ENCODE peak calls at places on chromosomes 4 and X, in four cellular contexts. One of them, this sample, is unnamed.
A peak's percentile ranks its signal among the peaks of the same experiment; 100 is the strongest.

GRCh38 chrX:45077748-45078424 is 122.8 kb downstream of the DIPK2B start:
- DNase-seq in MCF 10A: no peak
- DNase-seq in body of pancreas: no peak
- DNase-seq in suprapubic skin: no peak
- DNase-seq in this sample: no peak

GRCh38 chr4:17511041-17511949 is 595 bp downstream of the QDPR start:
- DNase-seq in body of pancreas: peak; percentile 55
- DNase-seq in suprapubic skin: peak; percentile 83
- DNase-seq in MCF 10A: peak; percentile 57
- DNase-seq in this sample: peak; percentile 24

GRCh38 chr4:47031011-47031678 is at the start of gene GABRB1:
- DNase-seq in body of pancreas: peak; percentile 71
- DNase-seq in MCF 10A: peak; percentile 17
- DNase-seq in suprapubic skin: no peak
- DNase-seq in this sample: peak; percentile 14

GRCh38 chr4:14990484-14990883 is 11.8 kb upstream of the CPEB2 start:
- DNase-seq in body of pancreas: no peak
- DNase-seq in MCF 10A: no peak
- DNase-seq in suprapubic skin: no peak
- DNase-seq in this sample: no peak

GRCh38 chr4:182806259-182807252 is 110.6 kb downstream of the DCTD start:
- DNase-seq in body of pancreas: peak; percentile 77
- DNase-seq in suprapubic skin: peak; percentile 84
- DNase-seq in MCF 10A: peak; percentile 62
- DNase-seq in this sample: peak; percentile 76

GRCh38 chrX:83845397-83845796 is 15.5 kb upstream of the CYLC1 start:
- DNase-seq in suprapubic skin: no peak
- DNase-seq in body of pancreas: peak; percentile 21
- DNase-seq in MCF 10A: peak; percentile 58
- DNase-seq in this sample: peak; percentile 1

GRCh38 chr4:135605096-135605495 is 1403.5 kb upstream of the PABPC4L start:
- DNase-seq in body of pancreas: no peak
- DNase-seq in MCF 10A: no peak
- DNase-seq in suprapubic skin: no peak
- DNase-seq in this sample: no peak

GRCh38 chrX:103477496-103477895 is 41.8 kb downstream of the RAB40A start:
- DNase-seq in body of pancreas: no peak
- DNase-seq in MCF 10A: no peak
- DNase-seq in suprapubic skin: no peak
- DNase-seq in this sample: no peak

GRCh38 chr4:74692973-74693372 is 101.3 kb downstream of the BTC start:
- DNase-seq in MCF 10A: no peak
- DNase-seq in suprapubic skin: no peak
- DNase-seq in body of pancreas: no peak
- DNase-seq in this sample: no peak

GRCh38 chr4:16196482-16197393 is 29.5 kb downstream of the TAPT1 start:
- DNase-seq in body of pancreas: no peak
- DNase-seq in MCF 10A: peak; percentile 62
- DNase-seq in suprapubic skin: no peak
- DNase-seq in this sample: peak; percentile 29
- TF ChIP-seq CTCF in body of pancreas: no peak
- TF ChIP-seq CTCF in MCF 10A: peak; percentile 19
- TF ChIP-seq CTCF in suprapubic skin: peak; percentile 46
- TF ChIP-seq CTCF in this sample: no peak

GRCh38 chrX:22666441-22666840 is 333.3 kb upstream of the DDX53 start:
- DNase-seq in MCF 10A: peak; percentile 30
- DNase-seq in suprapubic skin: no peak
- DNase-seq in body of pancreas: no peak
- DNase-seq in this sample: no peak
- TF ChIP-seq CTCF in MCF 10A: no peak
- TF ChIP-seq CTCF in suprapubic skin: no peak
- TF ChIP-seq CTCF in body of pancreas: no peak
- TF ChIP-seq CTCF in this sample: no peak

GRCh38 chrX:121000589-121000988 is 15.0 kb upstream of the CT47A1 start:
- DNase-seq in body of pancreas: no peak
- DNase-seq in suprapubic skin: no peak
- DNase-seq in MCF 10A: peak; percentile 71
- DNase-seq in this sample: peak; percentile 20
- TF ChIP-seq CTCF in body of pancreas: no peak
- TF ChIP-seq CTCF in suprapubic skin: no peak
- TF ChIP-seq CTCF in MCF 10A: peak; percentile 42
- TF ChIP-seq CTCF in this sample: no peak

GRCh38 chr4:101086801-101087586 is 260.3 kb downstream of the PPP3CA start:
- DNase-seq in MCF 10A: peak; percentile 18
- DNase-seq in body of pancreas: no peak
- DNase-seq in suprapubic skin: no peak
- DNase-seq in this sample: no peak
- TF ChIP-seq CTCF in MCF 10A: peak; percentile 17
- TF ChIP-seq CTCF in body of pancreas: no peak
- TF ChIP-seq CTCF in suprapubic skin: no peak
- TF ChIP-seq CTCF in this sample: no peak

DNA sequence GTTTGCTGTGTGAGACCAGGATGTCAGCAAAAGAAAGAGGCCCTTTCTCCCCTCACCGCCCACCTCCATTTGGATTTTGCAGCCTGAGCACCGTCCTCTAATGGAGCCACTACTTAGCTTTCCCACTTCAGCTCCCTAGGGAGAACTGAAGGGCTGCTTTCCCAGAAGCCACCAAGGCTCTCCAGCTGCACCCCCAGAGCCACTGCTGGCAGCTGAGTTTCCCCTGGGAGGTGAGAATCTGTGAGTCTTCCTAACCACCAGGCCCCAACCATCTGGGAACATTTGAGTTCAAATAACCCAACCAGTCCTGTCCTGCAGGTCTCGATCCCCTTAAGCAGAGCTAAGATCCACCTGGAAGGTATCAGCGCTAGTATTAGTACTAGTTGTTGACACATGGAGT is 173.1 kb upstream of the USP9X start:
- DNase-seq in body of pancreas: no peak
- DNase-seq in suprapubic skin: no peak
- DNase-seq in MCF 10A: no peak
- DNase-seq in this sample: no peak
- TF ChIP-seq CTCF in body of pancreas: no peak
- TF ChIP-seq CTCF in suprapubic skin: no peak
- TF ChIP-seq CTCF in MCF 10A: no peak
- TF ChIP-seq CTCF in this sample: no peak

GRCh38 chr4:102623622-102624021 is 122.5 kb downstream of the NFKB1 start:
- DNase-seq in suprapubic skin: no peak
- DNase-seq in MCF 10A: peak; percentile 48
- DNase-seq in body of pancreas: no peak
- DNase-seq in this sample: peak; percentile 37
- TF ChIP-seq CTCF in suprapubic skin: no peak
- TF ChIP-seq CTCF in MCF 10A: peak; percentile 12
- TF ChIP-seq CTCF in body of pancreas: no peak
- TF ChIP-seq CTCF in this sample: no peak

DNA sequence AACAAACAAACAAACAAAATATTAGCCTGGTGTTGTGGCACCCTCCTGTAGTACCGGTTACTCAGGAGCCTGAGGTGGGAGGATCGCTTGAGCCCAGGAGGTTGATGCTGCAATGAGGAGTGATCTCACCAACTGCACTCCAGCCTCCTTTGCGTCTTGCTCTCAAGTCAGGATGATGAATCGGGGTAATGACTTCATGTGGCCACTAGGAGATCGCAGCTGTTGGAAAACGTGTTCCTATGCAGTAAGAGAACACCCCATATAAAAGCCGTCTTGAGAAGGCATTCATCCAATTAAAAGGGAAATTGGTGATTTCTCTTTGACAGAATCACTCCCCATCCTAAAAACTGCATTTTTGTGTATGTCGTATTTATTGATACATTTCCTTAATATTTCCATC is 6.9 kb downstream of the CCNB3 start:
- DNase-seq in MCF 10A: peak; percentile 36
- DNase-seq in suprapubic skin: no peak
- DNase-seq in body of pancreas: no peak
- DNase-seq in this sample: no peak
- TF ChIP-seq CTCF in MCF 10A: peak; percentile 28
- TF ChIP-seq CTCF in suprapubic skin: peak; percentile 10
- TF ChIP-seq CTCF in body of pancreas: no peak
- TF ChIP-seq CTCF in this sample: no peak

GRCh38 chrX:111662314-111662713 is 18.7 kb upstream of the ALG13 start:
- DNase-seq in MCF 10A: no peak
- DNase-seq in suprapubic skin: no peak
- DNase-seq in body of pancreas: no peak
- DNase-seq in this sample: no peak
- TF ChIP-seq CTCF in MCF 10A: no peak
- TF ChIP-seq CTCF in suprapubic skin: no peak
- TF ChIP-seq CTCF in body of pancreas: no peak
- TF ChIP-seq CTCF in this sample: no peak

GRCh38 chrX:153968255-153968654 is 3.4 kb downstream of the HCFC1 start:
- DNase-seq in MCF 10A: no peak
- DNase-seq in suprapubic skin: no peak
- DNase-seq in body of pancreas: no peak
- DNase-seq in this sample: no peak

GRCh38 chrX:153969904-153970397 is 1.7 kb downstream of the HCFC1 start:
- DNase-seq in suprapubic skin: no peak
- DNase-seq in body of pancreas: no peak
- DNase-seq in MCF 10A: no peak
- DNase-seq in this sample: no peak

GRCh38 chrX:153969125-153969903 is 2.3 kb downstream of the HCFC1 start:
- DNase-seq in suprapubic skin: no peak
- DNase-seq in body of pancreas: no peak
- DNase-seq in MCF 10A: no peak
- DNase-seq in this sample: no peak

GRCh38 chrX:153967536-153968214 is 3.9 kb downstream of the HCFC1 start:
- DNase-seq in MCF 10A: no peak
- DNase-seq in body of pancreas: no peak
- DNase-seq in suprapubic skin: no peak
- DNase-seq in this sample: no peak

DNA sequence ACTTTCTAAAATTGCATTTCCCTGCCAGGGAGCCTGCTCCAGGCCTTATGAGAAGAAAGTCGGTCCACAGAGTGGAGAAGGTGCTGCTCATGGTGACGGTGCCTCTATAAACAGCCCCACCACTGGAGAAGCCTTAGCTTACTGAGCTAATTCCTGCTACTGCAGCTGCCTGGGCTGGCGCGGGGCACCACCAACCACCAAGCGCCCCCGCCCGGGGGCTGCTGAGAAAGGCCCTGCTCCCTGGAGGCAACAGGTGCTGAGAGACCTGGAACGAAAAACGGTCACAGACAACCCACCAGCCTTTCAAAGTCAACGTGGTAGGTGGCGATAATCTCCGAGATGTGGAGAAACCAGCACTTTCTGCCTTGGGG is 2.9 kb downstream of the HCFC1 start:
- DNase-seq in suprapubic skin: no peak
- DNase-seq in body of pancreas: no peak
- DNase-seq in MCF 10A: no peak
- DNase-seq in this sample: no peak
- TF ChIP-seq CTCF in suprapubic skin: no peak
- TF ChIP-seq CTCF in body of pancreas: no peak
- TF ChIP-seq CTCF in MCF 10A: no peak
- TF ChIP-seq CTCF in this sample: no peak

DNA sequence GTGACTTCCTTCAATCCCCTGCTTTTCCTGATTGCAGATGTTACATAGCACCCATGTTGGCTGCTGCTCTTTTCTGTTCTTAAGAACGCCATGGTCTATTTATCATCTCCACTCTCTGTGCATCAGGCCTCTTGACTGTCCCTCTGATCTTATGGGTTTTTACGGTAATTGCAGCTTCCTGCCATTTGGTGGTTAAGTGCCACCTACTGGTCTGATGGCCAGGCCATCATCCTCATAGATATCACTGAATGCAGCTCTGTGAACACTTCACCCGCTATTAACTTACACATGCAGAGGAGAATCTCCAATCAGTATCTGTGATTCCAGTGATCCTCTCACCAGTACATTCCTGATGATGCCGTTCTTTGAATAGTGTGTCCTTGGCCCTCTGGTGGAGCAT is 382.4 kb downstream of the TRAM1L1 start:
- DNase-seq in suprapubic skin: no peak
- DNase-seq in body of pancreas: no peak
- DNase-seq in MCF 10A: peak; percentile 17
- DNase-seq in this sample: no peak
- TF ChIP-seq CTCF in suprapubic skin: no peak
- TF ChIP-seq CTCF in body of pancreas: peak; percentile 16
- TF ChIP-seq CTCF in MCF 10A: no peak
- TF ChIP-seq CTCF in this sample: no peak